ENCODE peak calls at places on chromosomes 7 and 10, in five cellular contexts. One of them, this sample, is unnamed.

GRCh38 chr7:68288099-68288498 is 1291.5 kb downstream of the TYW1 start:
- DNase-seq in SJSA1: no peak
- DNase-seq in ELR: no peak
- DNase-seq in CD8-positive, alpha-beta T cell: no peak
- DNase-seq in NCI-H2107: no peak
- DNase-seq in this sample: no peak

GRCh38 chr7:128845987-128846386 is 15.8 kb downstream of the FLNC start:
- DNase-seq in SJSA1: no peak
- DNase-seq in ELR: no peak
- DNase-seq in CD8-positive, alpha-beta T cell: no peak
- DNase-seq in NCI-H2107: no peak
- DNase-seq in this sample: no peak

GRCh38 chr7:42736931-42737330 is 174.9 kb downstream of the C7orf25 start:
- DNase-seq in SJSA1: no peak
- DNase-seq in ELR: peak
- DNase-seq in CD8-positive, alpha-beta T cell: no peak
- DNase-seq in NCI-H2107: no peak
- DNase-seq in this sample: no peak

GRCh38 chr10:51422311-51423120 is 276.9 kb downstream of the CSTF2T start:
- DNase-seq in SJSA1: no peak
- DNase-seq in ELR: peak
- DNase-seq in CD8-positive, alpha-beta T cell: no peak
- DNase-seq in NCI-H2107: no peak
- DNase-seq in this sample: no peak

GRCh38 chr10:62462456-62462855 is 88.3 kb downstream of the ZNF365 start:
- DNase-seq in SJSA1: no peak
- DNase-seq in ELR: no peak
- DNase-seq in CD8-positive, alpha-beta T cell: no peak
- DNase-seq in NCI-H2107: no peak
- DNase-seq in this sample: no peak

GRCh38 chr7:117762055-117762454 is 111.2 kb downstream of the CTTNBP2 start:
- DNase-seq in SJSA1: no peak
- DNase-seq in ELR: no peak
- DNase-seq in CD8-positive, alpha-beta T cell: no peak
- DNase-seq in NCI-H2107: no peak
- DNase-seq in this sample: no peak

GRCh38 chr7:123929620-123930019 is 4.6 kb downstream of the SPAM1 start:
- DNase-seq in SJSA1: no peak
- DNase-seq in ELR: no peak
- DNase-seq in CD8-positive, alpha-beta T cell: no peak
- DNase-seq in NCI-H2107: no peak
- DNase-seq in this sample: no peak

GRCh38 chr10:76504823-76505222 is 1073.4 kb downstream of the LRMDA start:
- DNase-seq in SJSA1: no peak
- DNase-seq in ELR: no peak
- DNase-seq in CD8-positive, alpha-beta T cell: no peak
- DNase-seq in NCI-H2107: no peak
- DNase-seq in this sample: no peak

GRCh38 chr7:18607025-18607424 is 111.5 kb downstream of the HDAC9 start:
- DNase-seq in SJSA1: no peak
- DNase-seq in ELR: peak
- DNase-seq in CD8-positive, alpha-beta T cell: no peak
- DNase-seq in NCI-H2107: no peak
- DNase-seq in this sample: no peak

GRCh38 chr10:78686444-78687060 is 382.2 kb upstream of the ZMIZ1 start:
- DNase-seq in SJSA1: no peak
- DNase-seq in ELR: no peak
- DNase-seq in CD8-positive, alpha-beta T cell: no peak
- DNase-seq in NCI-H2107: no peak
- DNase-seq in this sample: no peak

GRCh38 chr7:1123721-1124120 is 35.8 kb downstream of the GPER1 start:
- DNase-seq in SJSA1: peak
- DNase-seq in ELR: no peak
- DNase-seq in CD8-positive, alpha-beta T cell: no peak
- DNase-seq in NCI-H2107: no peak
- DNase-seq in this sample: no peak

GRCh38 chr10:122152544-122152943 is 118.6 kb upstream of the BTBD16 start:
- DNase-seq in SJSA1: no peak
- DNase-seq in ELR: no peak
- DNase-seq in CD8-positive, alpha-beta T cell: no peak
- DNase-seq in NCI-H2107: no peak
- DNase-seq in this sample: no peak

GRCh38 chr7:96388166-96388565 is 66.3 kb upstream of the SLC25A13 start:
- DNase-seq in SJSA1: no peak
- DNase-seq in ELR: peak
- DNase-seq in CD8-positive, alpha-beta T cell: no peak
- DNase-seq in NCI-H2107: no peak
- DNase-seq in this sample: no peak

This sample was measured in CD4-positive, alpha-beta T cell.